ENCODE peak calls at places on chromosomes 1 and 21, in four cellular contexts. T is K562, E is H1, Q is GM12878. K is an unnamed sample.

GRCh38 chr1:76419603-76420002 is 345.1 kb downstream of the ST6GALNAC3 start:
- DNase-seq in Q (no peak), E (no peak), T (no peak), K (no peak)

GRCh38 chr1:94864821-94865220 is 44.7 kb downstream of the SLC44A3 start:
- DNase-seq in T (no peak), E (no peak), Q (no peak), K (no peak)

GRCh38 chr1:83839566-83840173 is 159.3 kb downstream of the TTLL7 start:
- DNase-seq in Q (no peak), T (no peak), E (no peak), K (no peak)

GRCh38 chr1:246279402-246279801 is 227.7 kb downstream of the SMYD3 start:
- DNase-seq in E (no peak), T (no peak), Q (no peak), K (no peak)

GRCh38 chr1:224852901-224853568 is 76.4 kb upstream of the DNAH14 start:
- DNase-seq in E (no peak), T (peak; percentile 63), Q (peak; percentile 34), K (peak; percentile 66)

GRCh38 chr1:33327587-33328325 is 6.9 kb upstream of the A3GALT2 start:
- DNase-seq in T (no peak), Q (no peak), E (no peak), K (no peak)

GRCh38 chr1:20634594-20635084 is 1.4 kb downstream of the PINK1 start:
- DNase-seq in E (no peak), T (peak; percentile 46), Q (no peak), K (no peak)

GRCh38 chr1:2175681-2176454 is 18.7 kb downstream of the FAAP20 start:
- DNase-seq in E (no peak), T (peak; percentile 92), Q (no peak), K (no peak)

GRCh38 chr1:94039514-94039870 is 81.5 kb downstream of the ABCA4 start:
- DNase-seq in T (peak; percentile 77), E (peak; percentile 63), Q (no peak), K (peak; percentile 56)

GRCh38 chr1:47812848-47813508 is 184.2 kb downstream of the TRABD2B start:
- DNase-seq in E (no peak), T (no peak), Q (no peak), K (no peak)

GRCh38 chr1:196181594-196181878 is 426.7 kb downstream of the KCNT2 start:
- DNase-seq in T (no peak), E (no peak), Q (no peak), K (no peak)

GRCh38 chr1:21931171-21932093 is 5.7 kb downstream of the HSPG2 start:
- DNase-seq in E (no peak), T (peak; percentile 44), Q (no peak), K (peak; percentile 43)

GRCh38 chr1:97904528-97904927 is 16.3 kb downstream of the DPYD start:
- DNase-seq in Q (no peak), T (no peak), E (no peak), K (no peak)

GRCh38 chr1:53373246-53373645 is 45.4 kb upstream of the LRP8 start:
- DNase-seq in E (no peak), Q (no peak), T (no peak), K (no peak)

GRCh38 chr1:207003216-207003615 is 29.3 kb downstream of the C1orf116 start:
- DNase-seq in Q (no peak), T (no peak), E (no peak), K (no peak)

GRCh38 chr1:33093004-33093403 is 12.1 kb downstream of the AZIN2 start:
- DNase-seq in T (peak; percentile 43), E (no peak), Q (no peak), K (no peak)

GRCh38 chr1:159208460-159208825 is 3.8 kb downstream of the ACKR1 start:
- DNase-seq in E (no peak), T (no peak), Q (no peak), K (no peak)

GRCh38 chr1:175749075-175749474 is 5.7 kb upstream of the TNR start:
- DNase-seq in E (no peak), T (no peak), Q (no peak), K (no peak)

GRCh38 chr1:7042322-7043231 is 257.3 kb downstream of the CAMTA1 start:
- DNase-seq in T (peak; percentile 39), E (no peak), Q (no peak), K (peak; percentile 10)

GRCh38 chr1:33429846-33430750 is 797 bp downstream of the PHC2 start:
- DNase-seq in Q (no peak), E (no peak), T (no peak), K (no peak)

GRCh38 chr1:156706647-156707008 is 1.2 kb upstream of the CRABP2 start:
- DNase-seq in Q (no peak), T (peak; percentile 51), E (no peak), K (no peak)

GRCh38 chr1:208513799-208514198 is 269.6 kb upstream of the PLXNA2 start:
- DNase-seq in E (no peak), T (no peak), Q (no peak), K (no peak)

GRCh38 chr1:161209790-161210409 is 5.2 kb upstream of the FCER1G start:
- DNase-seq in T (peak; percentile 89), E (peak; percentile 67), Q (no peak), K (peak; percentile 61)

GRCh38 chr1:27598902-27599528 is 4.9 kb downstream of the AHDC1 start:
- DNase-seq in Q (no peak), E (no peak), T (peak; percentile 78), K (no peak)

GRCh38 chr1:81802601-81803422 is 2.1 kb downstream of the ADGRL2 start:
- DNase-seq in E (no peak), T (no peak), Q (no peak), K (no peak)

GRCh38 chr1:171666114-171666769 is 13.8 kb upstream of the MYOC start:
- DNase-seq in T (no peak), E (no peak), Q (no peak), K (no peak)

GRCh38 chr21:17967319-17967718 is 148.2 kb upstream of the C21orf91 start:
- DNase-seq in E (no peak), Q (no peak), T (no peak), K (no peak)

GRCh38 chr1:117783586-117784396 is 145.6 kb downstream of the GDAP2 start:
- DNase-seq in Q (no peak), E (no peak), T (no peak), K (no peak)

GRCh38 chr21:38937844-38938243 is 132.1 kb downstream of the ETS2 start:
- DNase-seq in Q (no peak), T (no peak), E (no peak), K (no peak)

GRCh38 chr1:7390604-7391000 is 380.5 kb upstream of the VAMP3 start:
- DNase-seq in T (no peak), Q (no peak), E (no peak), K (no peak)

GRCh38 chr1:26368006-26368405 is 4.5 kb downstream of the ZNF683 start:
- DNase-seq in T (no peak), E (no peak), Q (no peak), K (no peak)

GRCh38 chr1:44361478-44361877 is 6.4 kb upstream of the ERI3 start:
- DNase-seq in T (peak; percentile 29), Q (no peak), E (no peak), K (no peak)

GRCh38 chr1:221697924-221698425 is 43.9 kb downstream of the DUSP10 start:
- DNase-seq in Q (no peak), E (no peak), T (no peak), K (no peak)

GRCh38 chr1:60681095-60681860 is 401.1 kb upstream of the NFIA start:
- DNase-seq in E (no peak), T (no peak), Q (no peak), K (no peak)

GRCh38 chr21:25639167-25639921 is at the start of gene JAM2:
- DNase-seq in E (no peak), T (no peak), Q (no peak), K (no peak)

GRCh38 chr1:224565611-224566406 is 50.3 kb upstream of the CNIH3 start:
- DNase-seq in Q (no peak), T (no peak), E (no peak), K (no peak)

GRCh38 chr1:217535601-217536377 is 95.1 kb downstream of the GPATCH2 start:
- DNase-seq in T (no peak), E (no peak), Q (no peak), K (no peak)

GRCh38 chr1:33086384-33086850 is 5.5 kb downstream of the AZIN2 start:
- DNase-seq in Q (peak; percentile 5), T (peak; percentile 57), E (peak; percentile 41), K (peak; percentile 62)

DNA sequence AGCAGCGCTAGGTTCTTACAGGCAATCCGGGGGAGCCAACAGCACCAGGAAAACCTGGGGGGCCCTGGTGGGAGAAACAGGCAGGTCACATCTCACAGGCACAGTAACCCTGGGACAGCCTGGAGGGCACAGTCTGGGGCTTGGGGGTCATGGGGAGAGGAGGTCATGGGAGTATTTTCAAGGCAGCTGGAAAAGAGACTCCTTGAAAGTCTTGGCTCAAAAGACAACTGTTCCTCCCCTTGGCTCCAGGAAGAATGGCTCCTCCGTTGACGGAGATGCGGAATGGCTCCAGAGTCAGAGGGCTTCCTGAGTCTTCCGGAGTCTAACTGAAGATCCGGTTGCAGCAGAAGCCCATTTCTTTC is 25.9 kb upstream of the PEF1 start:
- DNase-seq in Q (no peak), E (no peak), T (no peak), K (no peak)
- TF ChIP-seq RAD21 in Q (no peak), E (no peak), T (no peak), K (no peak)

GRCh38 chr1:92817137-92817697 is 14.6 kb upstream of the RPL5 start:
- DNase-seq in E (no peak), Q (no peak), T (no peak), K (no peak)
- TF ChIP-seq EGR1 in E (no peak), Q (no peak), T (no peak), K (no peak)

DNA sequence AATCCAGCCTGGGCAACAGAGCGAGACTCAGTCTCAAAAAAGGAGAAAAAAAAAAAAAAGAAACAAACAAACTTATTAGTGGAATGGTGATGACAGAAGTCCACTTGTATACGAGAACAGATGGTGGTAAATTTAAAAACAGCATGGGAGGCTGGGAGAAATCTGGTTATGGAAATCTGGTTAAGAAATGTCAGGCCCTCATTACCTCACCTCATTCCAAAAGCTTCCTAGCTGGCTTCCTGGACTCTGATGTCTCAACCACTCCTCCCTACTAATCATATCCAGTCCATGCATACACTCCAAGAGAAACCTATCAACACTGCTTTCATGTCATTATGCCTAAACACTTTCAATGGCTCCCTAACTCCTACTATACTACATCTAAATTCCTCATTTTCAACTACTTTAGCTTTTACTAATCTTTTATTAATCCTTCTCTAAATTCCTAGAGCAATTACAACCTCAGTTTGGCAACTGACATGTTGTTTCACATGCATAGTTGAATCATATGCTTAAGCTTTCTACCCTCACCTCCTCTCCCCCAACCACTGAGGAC is 52.9 kb downstream of the FOXJ3 start:
- DNase-seq in Q (no peak), E (no peak), T (no peak), K (no peak)
- TF ChIP-seq RAD21 in Q (no peak), E (no peak), T (no peak), K (no peak)

GRCh38 chr1:199204231-199204630 is 565.4 kb downstream of the PTPRC start:
- DNase-seq in T (no peak), E (no peak), Q (no peak), K (no peak)

GRCh38 chr1:199202331-199202730 is 563.5 kb downstream of the PTPRC start:
- DNase-seq in Q (no peak), E (no peak), T (no peak), K (no peak)

DNA sequence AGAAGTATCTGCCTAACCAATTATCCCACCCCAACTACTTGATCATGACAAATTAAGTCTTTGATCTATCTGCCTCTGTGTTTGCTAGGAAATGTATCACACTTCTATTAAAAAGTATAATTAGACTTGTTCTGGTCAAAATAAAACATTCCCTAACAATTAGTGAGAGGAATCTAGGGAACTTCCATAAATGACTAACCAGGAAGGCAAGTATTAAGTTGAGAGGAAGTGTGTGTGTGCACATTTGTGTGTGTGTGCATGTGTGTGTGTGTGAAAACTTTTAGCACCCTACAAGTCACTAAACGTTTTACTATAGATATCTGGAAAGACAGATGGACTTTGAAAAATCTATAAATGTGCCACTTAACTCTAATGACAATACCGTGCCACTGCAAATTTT is 566.9 kb downstream of the PTPRC start:
- DNase-seq in Q (no peak), T (no peak), E (no peak), K (no peak)
- TF ChIP-seq EGR1 in Q (no peak), T (no peak), E (no peak), K (no peak)